ENCODE peak calls at places on chromosome 10, in ten cellular contexts. One of them, this sample, is unnamed.

GRCh38 chr10:57018452-57018851 is 657.4 kb upstream of the ZWINT start:
- DNase-seq in cardiac fibroblast: no peak
- DNase-seq in stimulated activated CD4-positive, alpha-beta T cell treated with anti-CD3 and anti-CD28 coated beads, Interleukin-4, amount 100 ng/mL, for 24 hours: no peak
- DNase-seq in AG08395: no peak
- DNase-seq in stomach: no peak
- DNase-seq in left ventricle myocardium inferior: no peak
- DNase-seq in neural crest cell: no peak
- DNase-seq in NCI-H1105: no peak
- DNase-seq in AG09309: no peak
- DNase-seq in stimulated activated naive CD8-positive, alpha-beta T cell treated with anti-CD3 and anti-CD28 coated beads, Interleukin-15, Interleukin-2, amounts not matched to agents 100 U/mL and 50 U/mL, for 24 hours: no peak
- DNase-seq in this sample: no peak

GRCh38 chr10:72030762-72031543 is 57.4 kb downstream of the SPOCK2 start:
- DNase-seq in cardiac fibroblast: no peak
- DNase-seq in stimulated activated CD4-positive, alpha-beta T cell treated with anti-CD3 and anti-CD28 coated beads, Interleukin-4, amount 100 ng/mL, for 24 hours: no peak
- DNase-seq in AG08395: no peak
- DNase-seq in stomach: peak
- DNase-seq in left ventricle myocardium inferior: peak
- DNase-seq in neural crest cell: no peak
- DNase-seq in NCI-H1105: no peak
- DNase-seq in AG09309: no peak
- DNase-seq in stimulated activated naive CD8-positive, alpha-beta T cell treated with anti-CD3 and anti-CD28 coated beads, Interleukin-15, Interleukin-2, amounts not matched to agents 100 U/mL and 50 U/mL, for 24 hours: no peak
- DNase-seq in this sample: no peak

GRCh38 chr10:127424594-127425264 is 124.4 kb upstream of the NPS start:
- DNase-seq in cardiac fibroblast: no peak
- DNase-seq in stimulated activated CD4-positive, alpha-beta T cell treated with anti-CD3 and anti-CD28 coated beads, Interleukin-4, amount 100 ng/mL, for 24 hours: no peak
- DNase-seq in AG08395: no peak
- DNase-seq in stomach: no peak
- DNase-seq in left ventricle myocardium inferior: peak
- DNase-seq in neural crest cell: no peak
- DNase-seq in NCI-H1105: no peak
- DNase-seq in AG09309: no peak
- DNase-seq in stimulated activated naive CD8-positive, alpha-beta T cell treated with anti-CD3 and anti-CD28 coated beads, Interleukin-15, Interleukin-2, amounts not matched to agents 100 U/mL and 50 U/mL, for 24 hours: no peak
- DNase-seq in this sample: no peak

GRCh38 chr10:42680267-42680666 is 41.9 kb upstream of the ZNF33B start:
- DNase-seq in cardiac fibroblast: no peak
- DNase-seq in stimulated activated CD4-positive, alpha-beta T cell treated with anti-CD3 and anti-CD28 coated beads, Interleukin-4, amount 100 ng/mL, for 24 hours: no peak
- DNase-seq in AG08395: no peak
- DNase-seq in stomach: no peak
- DNase-seq in left ventricle myocardium inferior: no peak
- DNase-seq in neural crest cell: no peak
- DNase-seq in NCI-H1105: no peak
- DNase-seq in AG09309: no peak
- DNase-seq in stimulated activated naive CD8-positive, alpha-beta T cell treated with anti-CD3 and anti-CD28 coated beads, Interleukin-15, Interleukin-2, amounts not matched to agents 100 U/mL and 50 U/mL, for 24 hours: no peak
- DNase-seq in this sample: no peak

GRCh38 chr10:71565284-71566000 is 154.1 kb downstream of the C10orf105 start:
- DNase-seq in cardiac fibroblast: no peak
- DNase-seq in stimulated activated CD4-positive, alpha-beta T cell treated with anti-CD3 and anti-CD28 coated beads, Interleukin-4, amount 100 ng/mL, for 24 hours: no peak
- DNase-seq in AG08395: no peak
- DNase-seq in stomach: no peak
- DNase-seq in left ventricle myocardium inferior: no peak
- DNase-seq in neural crest cell: no peak
- DNase-seq in NCI-H1105: no peak
- DNase-seq in AG09309: no peak
- DNase-seq in stimulated activated naive CD8-positive, alpha-beta T cell treated with anti-CD3 and anti-CD28 coated beads, Interleukin-15, Interleukin-2, amounts not matched to agents 100 U/mL and 50 U/mL, for 24 hours: no peak
- DNase-seq in this sample: no peak

GRCh38 chr10:131072651-131073468 is 238.7 kb downstream of the TCERG1L start:
- DNase-seq in cardiac fibroblast: no peak
- DNase-seq in stimulated activated CD4-positive, alpha-beta T cell treated with anti-CD3 and anti-CD28 coated beads, Interleukin-4, amount 100 ng/mL, for 24 hours: no peak
- DNase-seq in AG08395: no peak
- DNase-seq in stomach: no peak
- DNase-seq in left ventricle myocardium inferior: no peak
- DNase-seq in neural crest cell: no peak
- DNase-seq in NCI-H1105: no peak
- DNase-seq in AG09309: no peak
- DNase-seq in stimulated activated naive CD8-positive, alpha-beta T cell treated with anti-CD3 and anti-CD28 coated beads, Interleukin-15, Interleukin-2, amounts not matched to agents 100 U/mL and 50 U/mL, for 24 hours: no peak
- DNase-seq in this sample: no peak

GRCh38 chr10:101838416-101838970 is 5.1 kb downstream of the KCNIP2 start:
- DNase-seq in cardiac fibroblast: no peak
- DNase-seq in stimulated activated CD4-positive, alpha-beta T cell treated with anti-CD3 and anti-CD28 coated beads, Interleukin-4, amount 100 ng/mL, for 24 hours: no peak
- DNase-seq in AG08395: no peak
- DNase-seq in stomach: no peak
- DNase-seq in left ventricle myocardium inferior: no peak
- DNase-seq in neural crest cell: no peak
- DNase-seq in NCI-H1105: no peak
- DNase-seq in AG09309: no peak
- DNase-seq in stimulated activated naive CD8-positive, alpha-beta T cell treated with anti-CD3 and anti-CD28 coated beads, Interleukin-15, Interleukin-2, amounts not matched to agents 100 U/mL and 50 U/mL, for 24 hours: no peak
- DNase-seq in this sample: no peak

GRCh38 chr10:50453940-50454339 is 169.8 kb downstream of the SGMS1 start:
- DNase-seq in cardiac fibroblast: no peak
- DNase-seq in stimulated activated CD4-positive, alpha-beta T cell treated with anti-CD3 and anti-CD28 coated beads, Interleukin-4, amount 100 ng/mL, for 24 hours: no peak
- DNase-seq in AG08395: no peak
- DNase-seq in stomach: no peak
- DNase-seq in left ventricle myocardium inferior: no peak
- DNase-seq in neural crest cell: no peak
- DNase-seq in NCI-H1105: no peak
- DNase-seq in AG09309: no peak
- DNase-seq in stimulated activated naive CD8-positive, alpha-beta T cell treated with anti-CD3 and anti-CD28 coated beads, Interleukin-15, Interleukin-2, amounts not matched to agents 100 U/mL and 50 U/mL, for 24 hours: no peak
- DNase-seq in this sample: no peak

GRCh38 chr10:129883029-129883428 is 81.0 kb downstream of the EBF3 start:
- DNase-seq in cardiac fibroblast: no peak
- DNase-seq in stimulated activated CD4-positive, alpha-beta T cell treated with anti-CD3 and anti-CD28 coated beads, Interleukin-4, amount 100 ng/mL, for 24 hours: no peak
- DNase-seq in AG08395: no peak
- DNase-seq in stomach: no peak
- DNase-seq in left ventricle myocardium inferior: no peak
- DNase-seq in neural crest cell: no peak
- DNase-seq in NCI-H1105: no peak
- DNase-seq in AG09309: no peak
- DNase-seq in stimulated activated naive CD8-positive, alpha-beta T cell treated with anti-CD3 and anti-CD28 coated beads, Interleukin-15, Interleukin-2, amounts not matched to agents 100 U/mL and 50 U/mL, for 24 hours: no peak
- DNase-seq in this sample: no peak

GRCh38 chr10:124736491-124737136 is 7.6 kb downstream of the FAM53B start:
- DNase-seq in cardiac fibroblast: peak
- DNase-seq in stimulated activated CD4-positive, alpha-beta T cell treated with anti-CD3 and anti-CD28 coated beads, Interleukin-4, amount 100 ng/mL, for 24 hours: no peak
- DNase-seq in AG08395: no peak
- DNase-seq in stomach: peak
- DNase-seq in left ventricle myocardium inferior: peak
- DNase-seq in neural crest cell: no peak
- DNase-seq in NCI-H1105: no peak
- DNase-seq in AG09309: no peak
- DNase-seq in stimulated activated naive CD8-positive, alpha-beta T cell treated with anti-CD3 and anti-CD28 coated beads, Interleukin-15, Interleukin-2, amounts not matched to agents 100 U/mL and 50 U/mL, for 24 hours: no peak
- DNase-seq in this sample: no peak

GRCh38 chr10:102681696-102682095 is 32.5 kb downstream of the ARL3 start:
- DNase-seq in cardiac fibroblast: no peak
- DNase-seq in stimulated activated CD4-positive, alpha-beta T cell treated with anti-CD3 and anti-CD28 coated beads, Interleukin-4, amount 100 ng/mL, for 24 hours: no peak
- DNase-seq in AG08395: no peak
- DNase-seq in stomach: no peak
- DNase-seq in left ventricle myocardium inferior: no peak
- DNase-seq in neural crest cell: no peak
- DNase-seq in NCI-H1105: no peak
- DNase-seq in AG09309: no peak
- DNase-seq in stimulated activated naive CD8-positive, alpha-beta T cell treated with anti-CD3 and anti-CD28 coated beads, Interleukin-15, Interleukin-2, amounts not matched to agents 100 U/mL and 50 U/mL, for 24 hours: no peak
- DNase-seq in this sample: no peak

This sample was measured in 8988T.